ENCODE peak calls at places on chromosomes 13 and 19, in five cellular contexts. Y is fibroblast of lung; P is HL-60; F is HFFc6; K is CD4-positive, alpha-beta T cell. R is an unnamed sample.

GRCh38 chr19:1223018-1223855 is 14.6 kb downstream of the CBARP start:
- DNase-seq in Y (no peak), P (peak), F (no peak), K (no peak), R (peak)

GRCh38 chr13:92989301-92989700 is 237.3 kb upstream of the GPC6 start:
- DNase-seq in Y (no peak), P (no peak), F (no peak), K (no peak), R (no peak)

GRCh38 chr13:113147206-113147605 is 11.2 kb upstream of the PROZ start:
- DNase-seq in Y (no peak), P (no peak), F (no peak), K (no peak), R (no peak)

GRCh38 chr19:35447870-35448492 is at the start of gene FFAR2:
- DNase-seq in Y (no peak), P (no peak), F (no peak), K (no peak), R (no peak)

GRCh38 chr19:48290341-48290922 is 20.6 kb downstream of the ZNF114 start:
- DNase-seq in Y (peak), P (no peak), F (peak), K (no peak), R (no peak)

GRCh38 chr19:18191640-18192062 is 1.4 kb upstream of the MPV17L2 start:
- DNase-seq in Y (no peak), P (no peak), F (no peak), K (no peak), R (no peak)

GRCh38 chr19:23393121-23393520 is 2.1 kb downstream of the ZNF91 start:
- DNase-seq in Y (no peak), P (no peak), F (peak), K (no peak), R (no peak)

GRCh38 chr19:29704562-29705558 is 10.2 kb downstream of the C19orf12 start:
- DNase-seq in Y (no peak), P (no peak), F (no peak), K (no peak), R (no peak)

GRCh38 chr13:39825886-39826285 is 170.4 kb downstream of the COG6 start:
- DNase-seq in Y (no peak), P (no peak), F (no peak), K (no peak), R (no peak)

GRCh38 chr19:27720155-27720554 is 1492.8 kb downstream of the UQCRFS1 start:
- DNase-seq in Y (no peak), P (no peak), F (no peak), K (no peak), R (no peak)

GRCh38 chr13:113889467-113889866 is 25.6 kb upstream of the GAS6 start:
- DNase-seq in Y (no peak), P (no peak), F (no peak), K (no peak), R (no peak)

GRCh38 chr19:46296722-46297431 is at the start of gene HIF3A:
- DNase-seq in Y (peak), P (no peak), F (no peak), K (no peak), R (peak)

GRCh38 chr13:36509369-36509768 is 77.1 kb downstream of the CCNA1 start:
- DNase-seq in Y (no peak), P (no peak), F (no peak), K (no peak), R (no peak)

GRCh38 chr13:77859450-77859849 is 59.2 kb downstream of the EDNRB start:
- DNase-seq in Y (peak), P (peak), F (no peak), K (no peak), R (no peak)

GRCh38 chr19:46665072-46665471 is 4.1 kb upstream of the DACT3 start:
- DNase-seq in Y (no peak), P (no peak), F (no peak), K (no peak), R (no peak)

GRCh38 chr19:41223431-41224234 is 4.6 kb downstream of the AXL start:
- DNase-seq in Y (peak), P (no peak), F (peak), K (no peak), R (no peak)

GRCh38 chr13:75458696-75459422 is 23.1 kb downstream of the TBC1D4 start:
- DNase-seq in Y (no peak), P (no peak), F (no peak), K (no peak), R (no peak)

GRCh38 chr13:20127263-20127562 is 33.6 kb downstream of the GJA3 start:
- DNase-seq in Y (no peak), P (peak), F (no peak), K (no peak), R (no peak)

GRCh38 chr19:35533822-35534521 is 716 bp downstream of the GAPDHS start:
- DNase-seq in Y (peak), P (peak), F (peak), K (no peak), R (no peak)

GRCh38 chr13:110616103-110617101 is 1.1 kb downstream of the NAXD start:
- DNase-seq in Y (peak), P (peak), F (peak), K (no peak), R (no peak)

DNA sequence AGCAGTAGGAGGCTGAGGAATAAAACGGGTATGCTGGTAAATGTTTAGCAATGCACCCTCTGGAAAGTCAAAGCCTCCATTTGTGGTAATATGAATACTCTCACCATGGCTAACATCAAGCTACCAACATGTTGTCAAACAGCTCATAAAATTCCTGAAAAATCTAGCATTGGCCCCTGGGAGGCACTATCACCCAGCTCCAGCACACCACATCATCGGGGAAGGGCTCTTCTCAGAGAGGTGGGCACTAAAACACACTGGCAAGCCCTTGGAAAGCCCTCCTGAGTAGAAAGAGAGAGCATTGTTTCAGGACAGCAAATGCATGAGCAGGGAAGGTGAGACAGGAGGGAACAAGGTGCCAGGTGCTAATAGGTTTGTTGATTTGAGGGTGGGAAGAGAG is 53.9 kb upstream of the FLT1 start:
- DNase-seq in Y (no peak), P (no peak), F (no peak), K (no peak), R (no peak)
- TF ChIP-seq CTCF in Y (peak), P (no peak), F (peak), K (no peak), R (no peak)

DNA sequence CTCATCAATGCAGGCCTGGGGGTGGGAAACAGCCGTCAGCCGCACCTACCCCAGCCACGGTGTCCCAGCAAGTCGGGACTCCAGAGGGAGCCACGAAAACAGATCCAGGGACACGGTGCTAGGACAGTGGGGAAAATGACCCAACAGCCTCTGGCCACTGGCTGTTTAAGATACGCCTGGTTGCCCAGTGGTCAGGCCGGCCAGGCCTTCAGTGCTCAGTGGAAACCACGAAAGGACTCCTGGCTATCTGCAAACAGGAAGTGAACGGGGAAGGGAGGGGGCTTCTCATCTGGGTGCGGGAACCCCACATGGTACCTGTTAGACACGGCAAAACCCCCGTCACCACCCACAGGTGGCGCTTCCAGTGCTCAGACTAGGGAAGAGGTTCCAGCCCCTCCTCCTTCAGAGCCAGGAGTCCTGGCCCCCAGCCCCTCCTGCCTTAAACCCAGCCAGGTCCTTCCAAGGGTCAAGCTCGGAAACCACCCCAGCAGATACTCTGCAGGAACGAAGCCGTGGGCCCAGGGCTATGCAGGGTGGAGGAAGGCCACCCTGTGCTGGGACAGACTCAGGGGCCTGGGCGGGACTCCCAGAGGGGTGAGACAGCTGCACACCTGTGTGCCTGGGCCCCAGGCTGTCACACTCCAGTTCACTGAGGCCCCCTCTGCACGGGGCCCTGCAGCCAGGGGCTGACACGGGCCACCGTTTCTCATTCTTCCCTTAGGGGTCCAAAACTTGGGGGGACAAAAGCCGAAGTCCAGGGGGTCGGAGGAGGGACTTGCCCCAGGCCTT is 4.5 kb downstream of the PPP1R12C start:
- DNase-seq in Y (no peak), P (no peak), F (no peak), K (no peak), R (no peak)
- TF ChIP-seq CTCF in Y (no peak), P (no peak), F (peak), K (no peak), R (no peak)

GRCh38 chr13:49000247-49000646 is 24.5 kb downstream of the FNDC3A start:
- DNase-seq in Y (no peak), P (no peak), F (no peak), K (no peak), R (no peak)
- TF ChIP-seq CTCF in Y (no peak), P (no peak), F (no peak), K (no peak), R (no peak)

DNA sequence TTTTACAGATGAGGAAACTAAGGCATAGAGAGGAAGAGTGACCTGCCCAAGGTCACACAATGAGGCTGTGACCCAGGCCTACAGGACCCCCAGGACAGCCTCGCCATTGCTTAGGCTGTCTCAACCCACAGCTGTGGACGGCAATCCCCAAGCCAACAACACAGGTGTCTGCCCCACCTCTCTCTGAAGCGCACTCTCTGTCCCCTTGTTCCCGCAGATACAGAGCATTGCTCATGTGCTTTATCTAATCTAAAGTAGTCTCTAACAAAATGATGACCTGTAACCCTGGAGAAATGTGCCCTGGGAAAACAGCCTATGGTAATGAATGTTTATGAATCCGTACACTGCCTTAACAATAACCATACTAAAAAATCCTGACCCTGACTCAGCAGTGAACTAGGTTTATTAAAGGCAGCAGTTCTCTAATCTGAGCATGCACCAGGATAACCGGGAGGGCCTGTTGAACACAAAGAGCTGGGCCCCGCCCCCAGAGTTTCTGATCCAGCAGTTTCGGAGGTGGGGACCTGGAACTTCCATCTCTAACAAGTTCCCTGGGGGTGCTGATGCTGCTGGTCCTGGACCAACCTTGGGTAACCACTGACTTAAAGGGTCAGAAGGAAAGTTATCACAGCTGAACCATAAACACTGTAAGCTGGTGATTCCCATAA is 50.7 kb upstream of the SLC15A1 start:
- DNase-seq in Y (no peak), P (no peak), F (no peak), K (no peak), R (no peak)
- TF ChIP-seq CTCF in Y (no peak), P (no peak), F (no peak), K (no peak), R (no peak)

DNA sequence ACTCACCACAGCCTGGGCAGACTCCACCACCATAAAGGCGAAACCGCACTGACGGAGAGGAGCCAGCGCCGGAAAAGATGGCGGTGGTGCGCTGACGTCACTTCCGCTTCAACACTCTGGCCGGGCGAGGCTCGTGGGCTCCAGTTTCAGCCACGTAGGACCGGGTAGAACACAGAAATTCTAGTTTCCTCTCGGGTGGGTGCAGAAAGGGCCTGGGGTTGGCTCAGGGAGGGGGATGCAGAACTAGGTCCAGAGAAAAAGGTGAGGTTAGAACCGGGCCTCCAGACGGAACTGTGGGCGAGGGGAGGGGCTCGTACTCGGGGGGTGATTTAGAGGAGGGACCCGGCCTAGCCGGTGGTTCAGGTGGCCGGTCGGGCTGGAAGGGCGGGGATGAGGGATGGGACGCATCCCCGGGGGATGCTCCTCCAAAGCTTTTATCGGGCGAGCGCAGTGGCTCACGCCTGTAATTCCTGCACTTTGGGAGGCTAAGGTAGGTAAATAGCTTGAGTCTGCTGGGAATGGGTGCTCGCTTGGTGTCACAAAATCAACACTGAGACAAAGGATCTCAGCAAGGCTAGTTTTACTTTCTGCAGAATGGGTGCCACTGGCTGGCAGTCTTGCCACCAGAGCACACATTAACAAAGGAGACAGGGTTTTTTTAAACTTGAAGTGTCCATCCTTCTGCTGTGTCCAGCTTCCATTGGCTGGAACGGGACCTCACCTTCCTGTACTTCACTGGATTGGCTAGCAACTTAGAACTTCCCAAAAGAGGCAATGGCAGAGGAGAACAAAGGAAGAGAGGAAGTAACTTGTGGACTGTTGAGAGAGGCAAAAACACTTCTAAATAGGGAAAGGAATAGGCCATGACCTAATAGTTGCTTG is at the start of gene ZNF561:
- DNase-seq in Y (peak), P (peak), F (peak), K (peak), R (peak)
- TF ChIP-seq CTCF in Y (no peak), P (no peak), F (no peak), K (no peak), R (no peak)